ENCODE peak calls at places on chromosome 19, in four cellular contexts. One of them, this sample, is unnamed.

GRCh38 chr19:18433039-18433691 is 4.8 kb downstream of the ISYNA1 start:
- DNase-seq in esophagus squamous epithelium: no peak
- DNase-seq in pancreas: no peak
- DNase-seq in fibroblast of lung: no peak
- DNase-seq in this sample: no peak

GRCh38 chr19:10404888-10405808 is 1.8 kb upstream of the CDC37 start:
- DNase-seq in esophagus squamous epithelium: no peak
- DNase-seq in pancreas: no peak
- DNase-seq in fibroblast of lung: peak
- DNase-seq in this sample: no peak

GRCh38 chr19:35874392-35874930 is 6.1 kb downstream of the APLP1 start:
- DNase-seq in esophagus squamous epithelium: no peak
- DNase-seq in pancreas: no peak
- DNase-seq in fibroblast of lung: no peak
- DNase-seq in this sample: no peak

GRCh38 chr19:38529610-38530009 is 88.1 kb downstream of the MAP4K1 start:
- DNase-seq in esophagus squamous epithelium: no peak
- DNase-seq in pancreas: no peak
- DNase-seq in fibroblast of lung: no peak
- DNase-seq in this sample: no peak

GRCh38 chr19:15534957-15535864 is 26.9 kb downstream of the CYP4F22 start:
- DNase-seq in esophagus squamous epithelium: no peak
- DNase-seq in pancreas: no peak
- DNase-seq in fibroblast of lung: no peak
- DNase-seq in this sample: no peak

GRCh38 chr19:7550987-7551761 is 15.7 kb downstream of the PNPLA6 start:
- DNase-seq in esophagus squamous epithelium: no peak
- DNase-seq in pancreas: peak
- DNase-seq in fibroblast of lung: peak
- DNase-seq in this sample: peak

GRCh38 chr19:17337675-17338439 is 504 bp downstream of the GTPBP3 start:
- DNase-seq in esophagus squamous epithelium: no peak
- DNase-seq in pancreas: no peak
- DNase-seq in fibroblast of lung: no peak
- DNase-seq in this sample: no peak

GRCh38 chr19:54459282-54460229 is 4.0 kb downstream of the LENG9 start:
- DNase-seq in esophagus squamous epithelium: no peak
- DNase-seq in pancreas: peak
- DNase-seq in fibroblast of lung: no peak
- DNase-seq in this sample: no peak

GRCh38 chr19:35058370-35058769 is 16.8 kb downstream of the HPN start:
- DNase-seq in esophagus squamous epithelium: no peak
- DNase-seq in pancreas: no peak
- DNase-seq in fibroblast of lung: no peak
- DNase-seq in this sample: no peak

GRCh38 chr19:7348587-7349230 is at the start of gene ARHGEF18:
- DNase-seq in esophagus squamous epithelium: no peak
- DNase-seq in pancreas: no peak
- DNase-seq in fibroblast of lung: no peak
- DNase-seq in this sample: no peak

GRCh38 chr19:7257148-7258041 is 36.8 kb downstream of the INSR start:
- DNase-seq in esophagus squamous epithelium: no peak
- DNase-seq in pancreas: peak
- DNase-seq in fibroblast of lung: peak
- DNase-seq in this sample: peak

GRCh38 chr19:52095172-52096014 is at the start of gene ZNF841:
- DNase-seq in esophagus squamous epithelium: peak
- DNase-seq in pancreas: peak
- DNase-seq in fibroblast of lung: peak
- DNase-seq in this sample: peak

GRCh38 chr19:34124828-34125227 is 47.5 kb upstream of the LSM14A start:
- DNase-seq in esophagus squamous epithelium: no peak
- DNase-seq in pancreas: no peak
- DNase-seq in fibroblast of lung: no peak
- DNase-seq in this sample: no peak

GRCh38 chr19:16771618-16772017 is 52.0 kb downstream of the NWD1 start:
- DNase-seq in esophagus squamous epithelium: no peak
- DNase-seq in pancreas: peak
- DNase-seq in fibroblast of lung: peak
- DNase-seq in this sample: peak

GRCh38 chr19:51098366-51099069 is 9.7 kb downstream of the CTU1 start:
- DNase-seq in esophagus squamous epithelium: no peak
- DNase-seq in pancreas: no peak
- DNase-seq in fibroblast of lung: peak
- DNase-seq in this sample: no peak

GRCh38 chr19:34337747-34338146 is 27.2 kb upstream of the GPI start:
- DNase-seq in esophagus squamous epithelium: no peak
- DNase-seq in pancreas: peak
- DNase-seq in fibroblast of lung: no peak
- DNase-seq in this sample: no peak

GRCh38 chr19:12792048-12792852 is 964 bp downstream of the JUNB start:
- DNase-seq in esophagus squamous epithelium: no peak
- DNase-seq in pancreas: peak
- DNase-seq in fibroblast of lung: no peak
- DNase-seq in this sample: peak

GRCh38 chr19:34044011-34044410 is 128.3 kb upstream of the LSM14A start:
- DNase-seq in esophagus squamous epithelium: no peak
- DNase-seq in pancreas: no peak
- DNase-seq in fibroblast of lung: no peak
- DNase-seq in this sample: no peak

GRCh38 chr19:50475736-50476223 is 527 bp upstream of the EMC10 start:
- DNase-seq in esophagus squamous epithelium: no peak
- DNase-seq in pancreas: no peak
- DNase-seq in fibroblast of lung: no peak
- DNase-seq in this sample: no peak

GRCh38 chr19:46386151-46386550 is 27.2 kb downstream of the CCDC8 start:
- DNase-seq in esophagus squamous epithelium: no peak
- DNase-seq in pancreas: no peak
- DNase-seq in fibroblast of lung: no peak
- DNase-seq in this sample: no peak

GRCh38 chr19:29559743-29560142 is 33.9 kb downstream of the VSTM2B start:
- DNase-seq in esophagus squamous epithelium: no peak
- DNase-seq in pancreas: no peak
- DNase-seq in fibroblast of lung: no peak
- DNase-seq in this sample: no peak

GRCh38 chr19:53132231-53132991 is at the start of gene ZNF415:
- DNase-seq in esophagus squamous epithelium: no peak
- DNase-seq in pancreas: peak
- DNase-seq in fibroblast of lung: peak
- DNase-seq in this sample: peak

GRCh38 chr19:5463959-5464358 is 8.7 kb downstream of the ZNRF4 start:
- DNase-seq in esophagus squamous epithelium: no peak
- DNase-seq in pancreas: no peak
- DNase-seq in fibroblast of lung: no peak
- DNase-seq in this sample: no peak

GRCh38 chr19:1513492-1514294 is 874 bp upstream of the ADAMTSL5 start:
- DNase-seq in esophagus squamous epithelium: no peak
- DNase-seq in pancreas: peak
- DNase-seq in fibroblast of lung: peak
- DNase-seq in this sample: no peak

GRCh38 chr19:35436477-35437141 is 11.4 kb upstream of the FFAR2 start:
- DNase-seq in esophagus squamous epithelium: no peak
- DNase-seq in pancreas: no peak
- DNase-seq in fibroblast of lung: peak
- DNase-seq in this sample: no peak

GRCh38 chr19:29387586-29387985 is 138.2 kb upstream of the VSTM2B start:
- DNase-seq in esophagus squamous epithelium: no peak
- DNase-seq in pancreas: no peak
- DNase-seq in fibroblast of lung: no peak
- DNase-seq in this sample: no peak

GRCh38 chr19:35267818-35268545 is 780 bp upstream of the USF2 start:
- DNase-seq in esophagus squamous epithelium: no peak
- DNase-seq in pancreas: peak
- DNase-seq in fibroblast of lung: peak
- DNase-seq in this sample: no peak

GRCh38 chr19:55958356-55958755 is 10.7 kb downstream of the NLRP8 start:
- DNase-seq in esophagus squamous epithelium: no peak
- DNase-seq in pancreas: no peak
- DNase-seq in fibroblast of lung: no peak
- DNase-seq in this sample: peak

GRCh38 chr19:35254341-35255297 is 5.8 kb downstream of the LSR start:
- DNase-seq in esophagus squamous epithelium: no peak
- DNase-seq in pancreas: no peak
- DNase-seq in fibroblast of lung: no peak
- DNase-seq in this sample: no peak

GRCh38 chr19:33780746-33781145 is 15.9 kb upstream of the KCTD15 start:
- DNase-seq in esophagus squamous epithelium: no peak
- DNase-seq in pancreas: no peak
- DNase-seq in fibroblast of lung: peak
- DNase-seq in this sample: no peak

GRCh38 chr19:19447536-19448237 is 42.2 kb downstream of the GATAD2A start:
- DNase-seq in esophagus squamous epithelium: no peak
- DNase-seq in pancreas: peak
- DNase-seq in fibroblast of lung: no peak
- DNase-seq in this sample: no peak

GRCh38 chr19:54421521-54421920 is 6.3 kb downstream of the TTYH1 start:
- DNase-seq in esophagus squamous epithelium: no peak
- DNase-seq in pancreas: no peak
- DNase-seq in fibroblast of lung: no peak
- DNase-seq in this sample: no peak

GRCh38 chr19:30056580-30056979 is 114.5 kb downstream of the URI1 start:
- DNase-seq in esophagus squamous epithelium: no peak
- DNase-seq in pancreas: no peak
- DNase-seq in fibroblast of lung: no peak
- DNase-seq in this sample: no peak

GRCh38 chr19:48401277-48401676 is 7.8 kb downstream of the GRIN2D start:
- DNase-seq in esophagus squamous epithelium: no peak
- DNase-seq in pancreas: no peak
- DNase-seq in fibroblast of lung: no peak
- DNase-seq in this sample: no peak

GRCh38 chr19:2670217-2670616 is 32.3 kb downstream of the GNG7 start:
- DNase-seq in esophagus squamous epithelium: no peak
- DNase-seq in pancreas: no peak
- DNase-seq in fibroblast of lung: no peak
- DNase-seq in this sample: no peak
- H3K4me3 ChIP-seq in esophagus squamous epithelium: no peak
- H3K4me3 ChIP-seq in pancreas: no peak
- H3K4me3 ChIP-seq in fibroblast of lung: no peak
- H3K4me3 ChIP-seq in this sample: no peak

GRCh38 chr19:21047712-21048111 is 27.3 kb downstream of the ZNF430 start:
- DNase-seq in esophagus squamous epithelium: no peak
- DNase-seq in pancreas: no peak
- DNase-seq in fibroblast of lung: no peak
- DNase-seq in this sample: no peak
- TF ChIP-seq CTCF in esophagus squamous epithelium: no peak
- TF ChIP-seq CTCF in pancreas: no peak
- TF ChIP-seq CTCF in fibroblast of lung: no peak
- TF ChIP-seq CTCF in this sample: no peak

GRCh38 chr19:3479177-3479818 is 1.0 kb downstream of the SMIM24 start:
- DNase-seq in esophagus squamous epithelium: no peak
- DNase-seq in pancreas: no peak
- DNase-seq in fibroblast of lung: no peak
- DNase-seq in this sample: no peak

GRCh38 chr19:3477506-3477905 is 2.8 kb downstream of the SMIM24 start:
- DNase-seq in esophagus squamous epithelium: no peak
- DNase-seq in pancreas: no peak
- DNase-seq in fibroblast of lung: no peak
- DNase-seq in this sample: no peak

GRCh38 chr19:3476830-3477229 is 3.5 kb downstream of the SMIM24 start:
- DNase-seq in esophagus squamous epithelium: no peak
- DNase-seq in pancreas: no peak
- DNase-seq in fibroblast of lung: no peak
- DNase-seq in this sample: no peak

GRCh38 chr19:3479819-3480215 is 508 bp downstream of the SMIM24 start:
- DNase-seq in esophagus squamous epithelium: no peak
- DNase-seq in pancreas: no peak
- DNase-seq in fibroblast of lung: no peak
- DNase-seq in this sample: no peak

DNA sequence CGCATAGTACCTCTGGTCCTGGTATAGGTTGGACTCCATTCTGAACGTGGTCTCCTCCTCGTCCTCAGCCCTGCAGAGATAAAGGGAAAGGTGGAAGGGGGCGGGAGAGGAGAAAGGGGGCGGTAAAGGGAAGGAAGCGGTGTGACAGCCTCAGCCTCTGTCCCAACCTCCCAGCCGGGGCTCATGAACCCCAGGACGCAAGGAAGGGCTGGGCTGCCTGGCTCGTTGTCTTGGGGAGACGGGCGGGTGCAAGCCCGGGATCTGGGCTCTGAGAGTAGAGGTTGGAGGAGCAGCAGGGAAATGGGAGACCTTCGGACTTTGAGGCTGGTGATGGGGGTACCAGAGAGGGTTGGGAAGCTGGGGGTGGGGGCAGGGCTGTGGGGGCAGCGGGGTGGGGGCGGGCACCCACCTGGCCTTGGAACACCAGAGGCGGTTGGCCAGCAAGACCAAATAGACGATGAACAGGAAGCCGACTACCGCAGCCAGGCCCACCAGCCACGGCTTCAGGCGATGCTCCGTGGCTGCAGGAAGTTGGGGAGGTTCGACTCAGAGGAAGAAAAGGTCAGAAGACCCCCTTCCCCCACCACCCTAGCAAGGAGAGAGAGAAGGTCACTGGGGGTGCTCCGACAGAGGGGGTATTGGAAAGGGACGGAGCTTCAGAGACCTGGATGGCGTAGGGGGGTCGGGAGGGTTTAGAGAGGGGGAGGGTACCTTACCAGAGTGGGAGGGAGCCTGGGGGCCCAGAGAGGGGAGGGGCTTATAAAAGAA is 1.7 kb downstream of the SMIM24 start:
- DNase-seq in esophagus squamous epithelium: no peak
- DNase-seq in pancreas: no peak
- DNase-seq in fibroblast of lung: no peak
- DNase-seq in this sample: no peak
- H3K4me3 ChIP-seq in esophagus squamous epithelium: no peak
- H3K4me3 ChIP-seq in pancreas: no peak
- H3K4me3 ChIP-seq in fibroblast of lung: no peak
- H3K4me3 ChIP-seq in this sample: no peak

DNA sequence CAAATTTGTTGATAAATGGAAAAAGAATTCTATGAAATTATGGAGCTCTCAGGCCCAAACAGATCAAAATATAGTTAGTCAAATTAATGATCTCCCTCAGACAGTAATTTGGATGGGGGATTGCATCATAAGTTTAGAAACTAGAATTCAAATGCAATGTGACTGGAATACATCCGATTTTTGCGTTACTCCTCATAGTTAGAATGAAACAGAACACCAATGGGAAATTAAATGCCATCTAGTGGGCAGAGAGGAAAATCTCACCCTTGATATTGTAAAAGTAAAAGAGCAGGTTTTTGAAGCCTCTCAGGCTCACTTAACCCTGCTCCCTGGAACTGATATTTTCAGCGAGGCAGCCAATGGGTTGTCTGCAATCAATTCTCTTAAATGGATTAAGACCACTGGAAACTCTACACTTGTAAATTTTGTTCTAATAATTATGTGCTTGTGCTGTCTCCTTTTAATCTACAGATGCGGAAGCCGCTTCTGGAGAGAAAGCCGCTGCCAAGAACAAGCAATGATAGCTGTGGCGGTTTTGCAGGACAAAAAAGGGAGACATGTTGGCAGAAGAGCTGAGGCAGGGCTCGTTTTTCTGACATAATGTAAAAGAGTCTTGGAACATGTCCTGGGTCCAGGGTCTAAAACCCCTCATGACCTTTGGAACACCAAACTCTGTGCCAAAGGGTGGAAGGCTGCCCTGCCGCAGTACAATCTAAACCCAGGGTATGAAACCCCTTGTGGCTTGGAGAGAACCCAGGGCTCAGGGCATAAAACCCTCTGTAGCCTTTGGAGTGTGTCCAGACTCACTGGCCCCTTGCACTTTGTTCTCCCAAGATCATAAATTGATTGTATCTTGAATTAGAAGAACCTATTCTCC is 12.9 kb downstream of the ZNF417 start:
- DNase-seq in esophagus squamous epithelium: no peak
- DNase-seq in pancreas: no peak
- DNase-seq in fibroblast of lung: peak
- DNase-seq in this sample: peak
- TF ChIP-seq CTCF in esophagus squamous epithelium: peak
- TF ChIP-seq CTCF in pancreas: no peak
- TF ChIP-seq CTCF in fibroblast of lung: peak
- TF ChIP-seq CTCF in this sample: peak